ENCODE peak calls at places on chromosomes 4 and X, in four cellular contexts. A is activated B cell treated with CpG ODN at 0.5 μM for 24 hours, X is HL-60, S is MCF 10A. T is an unnamed sample.

GRCh38 chrX:18649498-18649951 is 22.4 kb downstream of the RS1 start:
- DNase-seq in A (no peak), S (no peak), X (no peak), T (no peak)

GRCh38 chr4:188911199-188911598 is 772.0 kb downstream of the TRIML1 start:
- DNase-seq in S (no peak), X (no peak), A (no peak), T (no peak)

GRCh38 chrX:123424546-123424945 is 240.5 kb downstream of the GRIA3 start:
- DNase-seq in S (peak; percentile 45), A (no peak), X (no peak), T (no peak)

GRCh38 chrX:54064564-54064963 is 20.3 kb upstream of the PHF8 start:
- DNase-seq in X (no peak), S (no peak), A (no peak), T (no peak)

GRCh38 chrX:109822861-109823260 is 89.8 kb upstream of the ACSL4 start:
- DNase-seq in X (no peak), A (no peak), S (no peak), T (no peak)

GRCh38 chrX:39869846-39870601 is 227.7 kb downstream of the BCOR start:
- DNase-seq in S (peak; percentile 79), X (no peak), A (no peak), T (no peak)

GRCh38 chr4:7805533-7806079 is 134.1 kb downstream of the AFAP1 start:
- DNase-seq in A (no peak), S (peak; percentile 94), X (no peak), T (no peak)

GRCh38 chrX:19805054-19805690 is 82.2 kb downstream of the SH3KBP1 start:
- DNase-seq in S (no peak), A (no peak), X (no peak), T (no peak)

GRCh38 chr4:168183717-168184571 is 91.6 kb downstream of the ANXA10 start:
- DNase-seq in S (peak; percentile 50), X (no peak), A (no peak), T (no peak)

GRCh38 chrX:19782419-19782818 is 105.0 kb downstream of the SH3KBP1 start:
- DNase-seq in X (no peak), S (no peak), A (no peak), T (no peak)

GRCh38 chr4:2714071-2714770 is 41.9 kb downstream of the TNIP2 start:
- DNase-seq in S (no peak), X (no peak), A (no peak), T (no peak)

GRCh38 chrX:69102805-69103204 is 62.4 kb downstream of the PJA1 start:
- DNase-seq in X (no peak), A (no peak), S (no peak), T (no peak)

GRCh38 chr4:53653484-53654053 is 62.3 kb upstream of the LNX1 start:
- DNase-seq in A (no peak), S (peak; percentile 47), X (no peak), T (peak; percentile 18)

GRCh38 chrX:52363247-52363883 is 5.5 kb upstream of the XAGE2 start:
- DNase-seq in A (no peak), S (no peak), X (no peak), T (no peak)

GRCh38 chr4:117164338-117164737 is 79.0 kb upstream of the TRAM1L1 start:
- DNase-seq in X (no peak), A (no peak), S (no peak), T (no peak)
- TF ChIP-seq CTCF in X (no peak), A (no peak), S (no peak), T (no peak)

DNA sequence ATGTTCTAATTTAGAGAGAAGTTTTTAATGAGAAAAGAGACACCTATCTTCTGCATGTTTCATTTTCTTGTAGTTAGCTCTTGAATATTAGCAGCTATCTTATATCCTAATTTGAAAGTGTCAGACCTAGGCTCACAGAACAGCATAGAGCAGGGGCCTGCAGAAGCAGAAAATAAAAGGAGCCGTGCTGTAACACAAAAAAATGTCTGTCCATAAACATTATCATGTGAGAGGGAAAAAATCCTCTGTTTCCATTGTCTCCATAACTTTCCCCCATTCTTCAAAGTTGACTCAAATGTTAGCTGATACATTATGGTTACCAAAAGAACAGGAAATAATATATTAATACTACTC is 329.2 kb upstream of the EPHA5 start:
- DNase-seq in S (no peak), A (no peak), X (no peak), T (no peak)
- TF ChIP-seq CTCF in S (no peak), A (no peak), X (no peak), T (no peak)

DNA sequence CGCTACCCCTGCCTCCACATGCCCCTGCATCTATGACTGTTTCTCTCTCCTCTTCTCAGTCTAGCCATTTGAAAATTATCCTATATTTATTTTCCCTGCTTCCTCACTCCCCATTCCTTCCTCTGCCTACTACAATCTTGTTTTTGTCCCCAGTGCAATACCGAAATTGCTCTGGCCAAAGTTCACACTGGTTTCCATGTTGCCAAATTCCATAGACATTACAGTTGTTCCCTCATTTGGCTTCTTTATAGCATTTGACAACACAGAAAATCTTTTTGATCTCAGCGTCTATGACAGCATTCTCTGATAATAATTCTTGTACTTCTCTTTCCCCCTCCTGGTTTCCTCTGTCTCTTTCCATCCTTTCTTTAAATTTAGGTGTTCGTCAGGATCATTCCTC is 99.4 kb downstream of the GPR82 start:
- DNase-seq in A (no peak), X (no peak), S (no peak), T (no peak)
- TF ChIP-seq CTCF in A (no peak), X (no peak), S (no peak), T (no peak)

DNA sequence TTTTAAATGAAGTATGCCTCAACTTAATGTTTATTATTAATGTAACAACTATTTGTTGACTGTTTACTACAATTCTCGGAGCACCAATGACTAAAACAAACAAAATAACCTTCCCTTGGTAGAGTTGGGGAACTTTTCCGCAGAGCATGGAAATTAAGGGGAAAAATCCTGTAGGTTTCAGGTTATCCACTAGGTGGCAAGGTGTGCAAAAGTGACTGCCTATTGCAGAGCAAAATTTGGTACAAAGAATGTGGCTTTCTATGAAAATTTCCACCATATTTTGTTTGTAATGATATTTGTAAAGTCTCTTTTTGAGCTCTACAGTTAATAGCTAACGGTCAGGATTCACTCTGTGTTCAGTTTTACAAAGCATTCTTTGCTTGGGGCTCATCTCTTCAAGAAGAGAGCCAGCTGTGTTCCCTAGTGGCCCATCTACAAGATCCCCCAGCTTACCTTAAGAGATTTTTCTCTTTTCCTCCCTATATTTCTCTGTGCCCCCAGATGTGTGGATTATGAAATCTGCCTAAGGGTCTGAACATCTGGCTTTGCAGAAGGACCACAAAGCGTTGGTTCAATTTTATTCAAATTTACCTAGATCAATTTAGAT is 61.1 kb downstream of the FBXO8 start:
- DNase-seq in X (no peak), A (no peak), S (peak; percentile 52), T (no peak)
- TF ChIP-seq CTCF in X (peak; percentile 37), A (no peak), S (peak; percentile 58), T (peak; percentile 71)

DNA sequence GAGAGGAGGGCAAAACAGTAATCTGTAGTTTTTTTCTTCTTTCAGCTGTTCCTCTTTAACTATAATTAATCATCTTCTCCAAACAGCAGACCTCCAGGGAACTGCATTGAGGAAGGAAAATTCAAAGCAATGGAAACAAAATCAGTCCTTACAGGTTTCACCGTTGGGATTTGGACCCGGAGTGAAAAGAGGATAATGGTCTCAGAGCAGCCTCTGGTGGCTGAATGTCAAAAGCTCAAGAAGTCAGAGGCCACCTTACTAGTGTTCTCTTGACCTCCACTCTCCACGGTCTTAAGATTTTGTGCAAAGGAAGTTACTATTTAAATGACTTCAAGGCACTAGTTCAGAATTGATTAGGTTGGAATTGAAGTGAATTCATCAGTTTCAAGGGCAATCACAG is 16.0 kb upstream of the MID1 start:
- DNase-seq in A (no peak), X (no peak), S (peak; percentile 72), T (no peak)
- TF ChIP-seq CTCF in A (no peak), X (no peak), S (peak; percentile 79), T (peak; percentile 61)

DNA sequence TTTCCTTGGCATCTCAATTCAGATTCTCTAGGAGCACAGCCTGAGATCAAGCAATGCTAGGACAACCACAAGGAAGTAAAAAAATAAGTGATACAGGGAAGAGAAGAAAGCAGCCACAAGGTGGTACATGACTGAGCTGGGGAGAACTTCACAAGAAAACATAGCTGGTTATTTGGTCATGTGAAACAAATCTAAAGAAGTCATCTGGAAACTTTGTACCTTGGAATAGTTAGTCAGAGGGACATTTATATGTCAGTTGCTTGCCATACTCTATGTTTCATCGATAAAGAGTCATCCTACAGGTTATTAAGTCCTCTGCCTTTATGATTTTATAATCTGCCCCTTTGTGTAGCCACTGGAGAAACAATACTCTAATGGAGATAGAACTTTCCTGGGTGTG is 575.1 kb downstream of the IL15 start:
- DNase-seq in A (no peak), X (no peak), S (no peak), T (no peak)
- TF ChIP-seq CTCF in A (no peak), X (no peak), S (no peak), T (no peak)

GRCh38 chrX:151796576-151796975 is 62.0 kb downstream of the CNGA2 start:
- DNase-seq in S (peak; percentile 72), X (no peak), A (no peak), T (no peak)

GRCh38 chrX:151806967-151807540 is 72.5 kb downstream of the CNGA2 start:
- DNase-seq in A (no peak), X (no peak), S (no peak), T (no peak)

GRCh38 chrX:151801980-151802379 is 67.4 kb downstream of the CNGA2 start:
- DNase-seq in S (peak; percentile 40), X (no peak), A (no peak), T (no peak)
- TF ChIP-seq CTCF in S (no peak), X (no peak), A (no peak), T (no peak)

T was measured in progenitor cell of endocrine pancreas.